ENCODE peak calls at places on chromosomes 1 and 21, in eight cellular contexts. K is NCI-H1105 treated with DMSO at 0.1 percent for 48 hours, S is A549, T is NCI-H510A treated with DMSO at 0.1 percent for 48 hours, I is B cell, Q is breast epithelium, E is SW480, M is Peyer's patch. W is an unnamed sample.

GRCh38 chr1:63797056-63797726 is 23.4 kb downstream of the ROR1 start:
- DNase-seq in K (no peak), S (no peak), T (no peak), I (no peak), Q (no peak), E (no peak), M (no peak), W (no peak)

GRCh38 chr21:20523191-20523590 is 475.0 kb upstream of the NCAM2 start:
- DNase-seq in K (no peak), S (no peak), T (no peak), I (no peak), Q (no peak), E (no peak), M (no peak), W (no peak)

GRCh38 chr1:81512242-81512641 is 288.5 kb upstream of the ADGRL2 start:
- DNase-seq in K (no peak), S (no peak), T (no peak), I (no peak), Q (no peak), E (no peak), M (no peak), W (no peak)

GRCh38 chr1:91830242-91831131 is 55.5 kb downstream of the TGFBR3 start:
- DNase-seq in K (peak; percentile 45), S (peak; percentile 21), T (no peak), I (no peak), Q (peak; percentile 76), E (peak; percentile 13), M (peak; percentile 62), W (peak; percentile 51)

GRCh38 chr1:6603424-6603850 is 768 bp upstream of the KLHL21 start:
- DNase-seq in K (no peak), S (no peak), T (no peak), I (peak; percentile 65), Q (no peak), E (peak; percentile 82), M (peak; percentile 76), W (peak; percentile 53)

GRCh38 chr1:29828526-29829447 is 592.5 kb downstream of the PTPRU start:
- DNase-seq in K (no peak), S (no peak), T (no peak), I (no peak), Q (peak; percentile 46), E (no peak), M (no peak), W (no peak)

GRCh38 chr1:173489149-173489600 is 12.0 kb downstream of the PRDX6 start:
- DNase-seq in K (no peak), S (no peak), T (no peak), I (no peak), Q (no peak), E (no peak), M (no peak), W (no peak)

GRCh38 chr1:172269644-172270043 is 150.8 kb upstream of the C1orf105 start:
- DNase-seq in K (no peak), S (no peak), T (peak; percentile 59), I (no peak), Q (no peak), E (no peak), M (no peak), W (no peak)

GRCh38 chr21:32469628-32470027 is 57.1 kb downstream of the EVA1C start:
- DNase-seq in K (no peak), S (no peak), T (no peak), I (no peak), Q (no peak), E (no peak), M (no peak), W (no peak)

GRCh38 chr1:176696109-176696508 is 233.1 kb downstream of the PAPPA2 start:
- DNase-seq in K (peak; percentile 58), S (no peak), T (peak; percentile 95), I (no peak), Q (no peak), E (peak; percentile 59), M (no peak), W (no peak)

GRCh38 chr1:221435510-221435909 is 306.4 kb downstream of the DUSP10 start:
- DNase-seq in K (peak; percentile 74), S (peak; percentile 36), T (peak; percentile 52), I (no peak), Q (no peak), E (peak; percentile 68), M (no peak), W (peak; percentile 61)

GRCh38 chr1:54989968-54990810 is 8.5 kb upstream of the BSND start:
- DNase-seq in K (no peak), S (no peak), T (no peak), I (no peak), Q (no peak), E (no peak), M (no peak), W (no peak)

GRCh38 chr1:48793863-48794262 is 17.2 kb upstream of the BEND5 start:
- DNase-seq in K (no peak), S (no peak), T (no peak), I (peak; percentile 88), Q (no peak), E (no peak), M (peak; percentile 80), W (no peak)

GRCh38 chr1:223364685-223365382 is 858 bp upstream of the SUSD4 start:
- DNase-seq in K (peak; percentile 30), S (no peak), T (peak; percentile 5), I (no peak), Q (no peak), E (peak; percentile 63), M (no peak), W (no peak)

GRCh38 chr1:149846600-149847466 is 52.5 kb upstream of the BOLA1 start:
- DNase-seq in K (no peak), S (no peak), T (no peak), I (peak; percentile 7), Q (no peak), E (no peak), M (no peak), W (no peak)